ENCODE peak calls at places on chromosomes 11 and 22, in seven cellular contexts. R is mesendoderm; T is activated CD4-positive, CD25-positive, alpha-beta regulatory T cell treated with anti-CD3 and anti-CD28 coated beads, Interleukin-2, amount 50 U/mL, for 72 hours; B is Right ventricle myocardium superior; W is SW480; F is EH; K is stimulated activated CD8-positive, alpha-beta memory T cell treated with anti-CD3 and anti-CD28 coated beads, Interleukin-15, amount 100 ng/mL, for 4 hours. P is an unnamed sample.

GRCh38 chr11:120840661-120841060 is 183.2 kb upstream of the TBCEL start:
- DNase-seq in T (no peak), R (no peak), B (no peak), K (no peak), F (no peak), W (no peak), P (no peak)

GRCh38 chr11:31120428-31120827 is 249.1 kb downstream of the DCDC1 start:
- DNase-seq in B (no peak), F (no peak), R (no peak), K (no peak), T (no peak), W (no peak), P (no peak)

GRCh38 chr11:16902979-16903378 is 111.2 kb downstream of the PLEKHA7 start:
- DNase-seq in T (no peak), F (no peak), K (no peak), R (no peak), B (no peak), W (peak), P (no peak)

GRCh38 chr22:50606126-50606525 is 5.5 kb downstream of the MAPK8IP2 start:
- DNase-seq in B (no peak), W (no peak), K (no peak), F (no peak), R (no peak), T (peak), P (peak)

GRCh38 chr22:30564045-30564765 is 10.3 kb downstream of the GAL3ST1 start:
- DNase-seq in R (no peak), K (no peak), W (no peak), B (no peak), F (no peak), T (no peak), P (no peak)

GRCh38 chr22:31361743-31362142 is 15.6 kb upstream of the PATZ1 start:
- DNase-seq in W (no peak), B (no peak), K (no peak), R (no peak), F (no peak), T (no peak), P (no peak)

GRCh38 chr22:41917906-41918791 is 3.3 kb upstream of the SHISA8 start:
- DNase-seq in R (no peak), B (peak), W (no peak), K (no peak), F (peak), T (no peak), P (no peak)

GRCh38 chr11:100576044-100577021 is 110.8 kb upstream of the ARHGAP42 start:
- DNase-seq in F (peak), T (no peak), R (peak), W (peak), K (no peak), B (no peak), P (no peak)

GRCh38 chr11:3127706-3128355 is 37.3 kb downstream of the OSBPL5 start:
- DNase-seq in R (no peak), B (no peak), T (no peak), W (no peak), K (no peak), F (no peak), P (peak)

GRCh38 chr22:39942433-39943213 is 17.6 kb upstream of the TMA7B start:
- DNase-seq in R (no peak), W (no peak), F (no peak), B (no peak), K (no peak), T (no peak), P (no peak)

GRCh38 chr11:110311783-110312578 is 15.6 kb upstream of the RDX start:
- DNase-seq in W (no peak), K (no peak), R (no peak), F (peak), B (no peak), T (no peak), P (no peak)

GRCh38 chr11:44766112-44766971 is 39.6 kb downstream of the TSPAN18 start:
- DNase-seq in W (no peak), T (no peak), R (peak), F (peak), K (no peak), B (peak), P (peak)

GRCh38 chr11:41201156-41201555 is 258.3 kb downstream of the LRRC4C start:
- DNase-seq in R (peak), W (peak), K (no peak), F (peak), B (no peak), T (no peak), P (peak)

GRCh38 chr11:65113361-65113756 is 1.7 kb downstream of the TM7SF2 start:
- DNase-seq in B (no peak), R (no peak), W (no peak), F (no peak), T (no peak), K (no peak), P (no peak)

GRCh38 chr11:64400667-64401066 is 41.7 kb downstream of the RPS6KA4 start:
- DNase-seq in T (no peak), R (no peak), B (no peak), W (no peak), K (no peak), F (no peak), P (no peak)

GRCh38 chr11:127789887-127790286 is 789.3 kb upstream of the KIRREL3 start:
- DNase-seq in R (peak), F (peak), T (no peak), W (peak), B (no peak), K (no peak), P (peak)

GRCh38 chr11:46299425-46300067 is 22.1 kb downstream of the CREB3L1 start:
- DNase-seq in K (no peak), T (no peak), F (no peak), B (no peak), W (no peak), R (no peak), P (no peak)

GRCh38 chr11:64729851-64730382 is 6.9 kb upstream of the NRXN2 start:
- DNase-seq in R (peak), T (no peak), B (peak), F (peak), W (no peak), K (no peak), P (peak)

GRCh38 chr11:44645832-44646231 is 80.4 kb downstream of the CD82 start:
- DNase-seq in T (no peak), B (no peak), R (no peak), W (no peak), K (no peak), F (no peak), P (no peak)

GRCh38 chr11:122836916-122837315 is 1.4 kb upstream of the CRTAM start:
- DNase-seq in B (no peak), R (no peak), W (no peak), T (no peak), F (no peak), K (no peak), P (no peak)

GRCh38 chr11:19816040-19816439 is 103.4 kb downstream of the NAV2 start:
- DNase-seq in R (peak), F (peak), T (no peak), K (no peak), W (no peak), B (no peak), P (no peak)

GRCh38 chr11:116885951-116886629 is 48.7 kb upstream of the APOA1 start:
- DNase-seq in K (no peak), R (no peak), T (no peak), F (no peak), B (no peak), W (no peak), P (no peak)

GRCh38 chr11:92226331-92227232 is 2.0 kb downstream of the FAT3 start:
- DNase-seq in R (peak), W (no peak), K (no peak), B (no peak), T (no peak), F (peak), P (peak)

GRCh38 chr22:39153220-39153860 is 860 bp upstream of the CBX7 start:
- DNase-seq in R (no peak), W (no peak), F (no peak), T (no peak), K (no peak), B (no peak), P (peak)

GRCh38 chr22:24146791-24147353 is 34.4 kb upstream of the SUSD2 start:
- DNase-seq in W (no peak), F (peak), K (no peak), T (no peak), R (peak), B (peak), P (peak)